ENCODE peak calls at places on chromosome 6, in ten cellular contexts. D, C, H, L, X, Z, W, N, F and Y are unnamed samples.

GRCh38 chr6:68108243-68108835 is 526.7 kb upstream of the ADGRB3 start:
- DNase-seq in H (no peak), C (peak), D (peak), N (no peak), F (no peak), X (no peak), W (no peak), L (no peak), Z (no peak), Y (no peak)

GRCh38 chr6:125944434-125944816 is 12.1 kb upstream of the HINT3 start:
- DNase-seq in Z (peak), X (peak), F (peak), H (peak), L (no peak), W (no peak), N (no peak), D (no peak), C (peak), Y (no peak)

GRCh38 chr6:87714093-87714809 is 12.2 kb upstream of the AKIRIN2 start:
- DNase-seq in W (peak), D (no peak), F (no peak), H (no peak), X (no peak), C (peak), N (no peak), L (no peak), Z (no peak), Y (no peak)

GRCh38 chr6:107331409-107332386 is 127.7 kb downstream of the PDSS2 start:
- DNase-seq in C (peak), W (no peak), F (no peak), H (no peak), L (no peak), D (no peak), N (no peak), X (no peak), Z (no peak), Y (no peak)

GRCh38 chr6:150202404-150202803 is 59.6 kb downstream of the PPP1R14C start:
- DNase-seq in N (no peak), L (no peak), X (peak), C (no peak), F (no peak), D (no peak), Z (peak), H (no peak), W (no peak), Y (no peak)

GRCh38 chr6:117568247-117568646 is 34.1 kb downstream of the GOPC start:
- DNase-seq in D (no peak), F (no peak), H (no peak), N (no peak), C (no peak), Z (no peak), X (no peak), L (no peak), W (no peak), Y (no peak)

GRCh38 chr6:79668381-79668780 is 37.3 kb downstream of the SH3BGRL2 start:
- DNase-seq in X (peak), L (no peak), N (no peak), W (no peak), Z (no peak), D (no peak), H (no peak), C (no peak), F (no peak), Y (no peak)

GRCh38 chr6:33856655-33857054 is 52.9 kb upstream of the MLN start:
- DNase-seq in F (no peak), H (no peak), D (no peak), C (no peak), L (no peak), Z (peak), W (no peak), N (no peak), X (no peak), Y (no peak)

GRCh38 chr6:144397141-144397540 is 112.0 kb downstream of the UTRN start:
- DNase-seq in Z (no peak), C (no peak), X (no peak), W (no peak), N (no peak), H (no peak), F (no peak), L (no peak), D (no peak), Y (no peak)

DNA sequence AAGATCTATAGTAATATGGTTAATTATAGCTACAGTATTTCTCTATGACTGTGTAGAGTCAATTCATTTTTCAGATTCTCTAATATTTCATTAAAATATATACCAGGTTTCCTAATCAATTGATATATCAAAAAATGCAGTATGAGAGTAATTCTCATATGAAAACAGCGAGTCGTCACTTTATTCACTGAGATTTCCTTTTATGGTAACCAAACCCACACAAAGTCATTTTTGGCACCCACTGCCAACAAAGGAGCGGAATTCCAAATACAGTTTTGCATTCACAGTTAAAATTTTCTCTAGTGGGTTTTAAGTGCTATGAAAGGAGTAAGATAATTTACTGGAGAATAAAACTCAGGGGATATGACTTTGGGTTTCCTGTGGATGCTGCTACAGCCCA is 163.9 kb downstream of the HIVEP2 start:
- DNase-seq in W (no peak), L (no peak), X (no peak), H (no peak), D (no peak), F (no peak), C (no peak), N (no peak), Z (no peak), Y (no peak)
- H3K4me3 ChIP-seq in W (no peak), L (no peak), X (no peak), H (no peak), D (no peak), F (no peak), C (no peak), N (no peak), Z (no peak), Y (no peak)

GRCh38 chr6:118894425-118895240 is 681 bp downstream of the ASF1A start:
- DNase-seq in F (peak), Z (peak), C (peak), D (peak), X (peak), W (peak), L (peak), H (peak), N (peak), Y (peak)
- TF ChIP-seq POLR2A in F (peak), Z (no peak), C (peak), D (peak), X (no peak), W (peak), L (no peak), H (peak), N (peak), Y (peak)

GRCh38 chr6:166761801-166762200 is 134.8 kb upstream of the RPS6KA2 start:
- DNase-seq in L (no peak), Z (no peak), W (peak), N (no peak), H (no peak), C (no peak), D (no peak), X (no peak), F (no peak), Y (no peak)
- H3K27ac ChIP-seq in L (no peak), Z (no peak), W (no peak), N (no peak), H (no peak), C (no peak), D (no peak), X (no peak), F (no peak), Y (no peak)

DNA sequence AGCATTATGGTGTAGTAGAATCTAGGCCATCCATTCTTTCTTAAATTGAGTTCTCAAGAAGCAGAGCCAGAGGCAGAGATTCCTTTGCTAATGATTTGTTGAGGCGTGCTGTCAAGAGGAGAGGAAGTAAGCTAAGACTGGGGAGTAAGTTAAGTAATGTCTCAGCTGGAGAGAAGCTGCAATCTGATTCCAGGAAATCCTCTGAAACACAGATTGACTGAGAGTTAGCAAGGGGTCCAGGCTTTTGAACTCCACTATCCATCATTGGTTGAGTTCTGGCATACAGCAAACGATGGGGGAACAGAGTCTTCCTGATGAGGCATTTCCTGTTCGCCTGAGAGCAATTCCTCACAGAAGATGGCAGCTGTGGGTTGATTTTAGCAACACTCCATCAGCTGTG is 207.4 kb upstream of the RAB32 start:
- DNase-seq in W (no peak), D (no peak), L (no peak), X (no peak), F (no peak), Z (no peak), C (no peak), H (no peak), N (no peak), Y (no peak)
- H3K4me3 ChIP-seq in W (no peak), D (no peak), L (no peak), X (no peak), F (no peak), Z (no peak), C (no peak), H (no peak), N (no peak), Y (no peak)

DNA sequence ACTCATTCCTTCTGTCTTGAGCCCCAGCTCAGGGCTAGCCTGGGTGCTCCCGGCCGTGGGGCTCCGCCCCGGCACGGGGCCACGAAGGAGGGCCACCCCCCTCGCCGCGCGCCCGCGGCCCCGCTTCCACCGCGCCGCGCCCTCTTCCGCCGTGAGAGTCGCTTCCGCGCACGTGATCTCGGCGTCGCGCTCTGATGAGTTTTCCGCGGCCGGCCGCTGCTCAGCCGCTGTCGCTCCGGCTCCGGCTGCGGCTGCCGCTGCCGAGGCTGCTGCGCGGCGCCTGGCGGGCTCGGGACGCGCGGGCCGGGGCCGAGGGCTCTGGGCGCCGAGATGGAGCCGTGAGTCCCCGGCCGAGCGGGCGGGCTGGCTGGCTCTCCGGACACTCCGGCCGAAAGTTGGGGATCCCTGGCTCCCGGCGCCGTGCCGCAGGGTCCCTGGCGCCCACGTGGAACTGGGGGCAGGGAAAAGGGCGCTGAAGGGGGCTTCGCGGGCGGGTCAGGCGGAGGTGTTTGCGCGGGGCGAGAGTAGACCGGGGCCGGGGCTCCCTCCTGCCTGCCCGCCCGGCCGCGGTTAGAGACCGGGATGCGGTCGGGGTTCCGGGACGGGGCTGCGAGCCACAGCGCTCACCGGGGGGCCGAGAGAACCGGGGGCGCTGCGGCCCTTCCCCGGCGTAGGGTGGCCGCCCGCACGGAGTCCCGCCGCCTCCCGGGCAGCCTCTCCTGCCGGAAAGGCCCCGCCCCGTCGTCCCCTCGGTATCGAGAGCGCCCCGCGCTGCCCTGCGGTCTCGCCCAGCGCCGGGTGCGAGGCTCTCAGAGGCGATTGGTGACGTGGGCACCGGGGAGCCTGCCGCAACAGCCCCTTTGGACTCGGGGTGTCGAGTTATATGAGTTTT is at the start of gene TMEM181:
- DNase-seq in D (peak), L (peak), C (peak), Z (peak), W (peak), X (peak), N (peak), H (peak), F (peak), Y (peak)
- TF ChIP-seq POLR2A in D (peak), L (no peak), C (peak), Z (no peak), W (peak), X (peak), N (peak), H (peak), F (peak), Y (peak)

GRCh38 chr6:160137989-160138835 is 16.6 kb downstream of the SLC22A1 start:
- DNase-seq in D (peak), W (peak), N (peak), L (no peak), H (no peak), C (peak), F (peak), X (peak), Z (peak), Y (no peak)
- H3K27ac ChIP-seq in D (no peak), W (no peak), N (no peak), L (no peak), H (no peak), C (no peak), F (peak), X (no peak), Z (no peak), Y (no peak)